ENCODE peak calls at places on chromosomes 3 and 15, in seven cellular contexts. S is choroid plexus epithelial cell, I is cardiac fibroblast, E is mucosa of descending colon, U is astrocyte of the spinal cord, O is AG04450, J is retinal pigment epithelial cell. B is an unnamed sample.

GRCh38 chr3:150376001-150376848 is 31.9 kb upstream of the TSC22D2 start:
- DNase-seq in S (peak), I (peak), E (peak), U (no peak), O (no peak), J (no peak), B (peak)

GRCh38 chr3:129560931-129561594 is 18.1 kb downstream of the H1-8 start:
- DNase-seq in S (peak), I (peak), E (peak), U (peak), O (peak), J (peak), B (peak)

GRCh38 chr15:100879461-100880138 is at the start of gene ALDH1A3:
- DNase-seq in S (peak), I (peak), E (no peak), U (peak), O (peak), J (no peak), B (peak)

GRCh38 chr15:58934521-58934920 is 1.0 kb upstream of the SLTM start:
- DNase-seq in S (peak), I (no peak), E (no peak), U (no peak), O (no peak), J (peak), B (no peak)

GRCh38 chr3:161630791-161631190 is 134.2 kb downstream of the OTOL1 start:
- DNase-seq in S (peak), I (no peak), E (no peak), U (peak), O (no peak), J (no peak), B (peak)

GRCh38 chr3:121690777-121691405 is 30.2 kb upstream of the HCLS1 start:
- DNase-seq in S (no peak), I (no peak), E (no peak), U (no peak), O (no peak), J (no peak), B (no peak)

GRCh38 chr15:43648649-43649429 is at the start of gene CATSPER2:
- DNase-seq in S (no peak), I (no peak), E (no peak), U (no peak), O (no peak), J (no peak), B (no peak)

GRCh38 chr3:28151608-28152228 is 89.7 kb upstream of the CMC1 start:
- DNase-seq in S (peak), I (peak), E (peak), U (no peak), O (no peak), J (no peak), B (no peak)

DNA sequence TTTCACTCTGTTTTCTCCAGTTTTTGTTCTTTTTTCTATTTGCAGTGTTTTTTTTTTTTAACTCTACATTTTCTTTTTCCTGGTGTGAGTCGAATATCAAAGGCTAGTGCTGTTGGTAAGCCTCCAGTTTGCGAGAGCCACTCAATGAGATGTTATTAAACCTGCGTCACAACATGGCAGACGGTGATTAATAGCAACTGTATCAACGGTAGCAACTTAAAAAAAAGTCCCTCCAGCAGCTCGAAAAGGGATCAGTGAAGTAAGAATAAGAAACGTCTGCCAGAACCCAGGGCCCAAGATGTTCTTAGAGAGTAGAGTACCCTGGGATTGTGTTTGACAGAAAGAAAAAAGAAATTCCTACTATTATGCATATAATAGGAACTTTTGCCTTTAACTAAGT is 84.1 kb downstream of the MEIS2 start:
- DNase-seq in S (peak), I (peak), E (peak), U (peak), O (no peak), J (no peak), B (peak)
- H3K4me3 ChIP-seq in S (no peak), I (no peak), E (no peak), U (no peak), O (no peak), J (no peak), B (no peak)

DNA sequence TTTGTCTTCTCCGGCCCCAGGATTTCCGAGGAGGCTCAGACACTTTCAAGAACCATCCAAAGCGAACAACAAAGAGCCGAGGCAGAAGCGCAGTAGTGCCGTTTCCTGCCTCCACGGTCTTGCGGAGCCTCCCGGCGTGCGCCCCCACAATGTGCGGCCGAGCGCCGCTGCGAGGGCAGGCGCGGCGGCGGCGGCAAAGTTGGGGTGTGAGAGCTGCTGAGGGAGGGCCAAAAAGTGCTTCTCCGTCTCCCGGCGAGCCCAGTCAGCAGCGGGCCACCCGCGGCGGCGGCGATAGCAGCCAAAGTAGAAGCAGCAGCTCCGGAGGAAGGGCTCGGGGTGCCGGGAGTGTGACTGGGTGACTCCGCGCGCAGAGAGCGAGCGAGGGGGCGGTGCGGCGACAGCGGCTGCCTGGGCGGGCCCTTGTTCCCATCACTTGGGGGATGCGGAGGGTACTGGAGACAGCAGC is 749.1 kb downstream of the ROBO1 start:
- DNase-seq in S (peak), I (peak), E (peak), U (peak), O (no peak), J (no peak), B (peak)
- TF ChIP-seq CTCF in S (peak), I (no peak), E (no peak), U (no peak), O (peak), J (peak), B (no peak)

GRCh38 chr3:61078016-61078415 is 173.2 kb downstream of the FHIT start:
- DNase-seq in S (no peak), I (no peak), E (no peak), U (no peak), O (no peak), J (peak), B (no peak)

GRCh38 chr3:61077551-61077950 is 173.7 kb downstream of the FHIT start:
- DNase-seq in S (no peak), I (no peak), E (no peak), U (no peak), O (no peak), J (no peak), B (no peak)

GRCh38 chr3:61068084-61068483 is 183.2 kb downstream of the FHIT start:
- DNase-seq in S (no peak), I (no peak), E (peak), U (no peak), O (no peak), J (no peak), B (no peak)

DNA sequence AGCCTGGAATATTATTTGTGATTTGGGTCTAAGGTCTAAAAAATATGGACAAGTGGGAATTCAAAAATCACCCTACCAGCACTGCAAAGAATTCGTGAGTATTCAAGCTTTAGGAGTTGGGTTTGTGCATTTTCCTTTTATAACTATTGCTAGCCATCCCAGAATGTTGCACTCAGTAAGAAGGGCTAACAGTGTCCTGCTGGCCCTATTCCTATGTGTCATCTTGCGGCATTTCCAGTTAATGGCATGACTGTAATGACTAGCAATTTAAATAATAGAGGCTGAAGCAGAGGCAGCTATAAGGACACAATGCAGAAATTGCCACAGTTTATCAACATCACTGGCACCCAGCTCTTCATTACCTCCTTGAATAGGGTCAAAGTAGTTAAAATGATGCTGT is 177.7 kb downstream of the FHIT start:
- DNase-seq in S (no peak), I (no peak), E (no peak), U (no peak), O (no peak), J (no peak), B (no peak)
- H3K4me3 ChIP-seq in S (no peak), I (no peak), E (no peak), U (no peak), O (no peak), J (no peak), B (no peak)

DNA sequence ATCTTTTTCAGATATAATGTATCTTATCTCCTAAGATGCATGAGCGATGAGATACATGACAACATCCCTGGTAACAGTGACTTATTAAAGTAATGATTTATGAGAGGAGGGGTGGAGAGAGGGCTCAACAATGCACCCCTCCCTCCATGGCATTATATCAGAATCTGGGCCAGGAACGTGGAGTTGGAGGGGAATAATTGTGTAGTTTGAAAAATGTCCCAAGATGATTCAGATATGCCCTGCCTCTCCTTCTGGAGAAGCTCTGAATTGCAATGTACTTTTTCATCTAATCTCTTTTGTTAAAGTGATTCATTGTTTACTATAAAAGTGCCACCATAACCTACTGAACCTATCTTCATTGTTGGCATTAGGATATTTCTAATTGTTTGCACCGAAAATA is 86.5 kb downstream of the FRMD4B start:
- DNase-seq in S (no peak), I (no peak), E (no peak), U (no peak), O (no peak), J (no peak), B (no peak)
- TF ChIP-seq CTCF in S (peak), I (peak), E (no peak), U (peak), O (no peak), J (peak), B (peak)